ENCODE peak calls at places on chromosomes 7 and 10, in four cellular contexts. Q is cardiac fibroblast, V is heart right ventricle, X is NB4. H is an unnamed sample.

GRCh38 chr7:98280791-98281756 is at the start of gene BRI3:
- DNase-seq in Q (peak), V (peak), X (peak), H (no peak)

GRCh38 chr10:20993387-20994170 is 96.5 kb upstream of the NEBL start:
- DNase-seq in Q (no peak), V (no peak), X (no peak), H (no peak)

GRCh38 chr7:100632951-100633717 is 8.2 kb downstream of the TFR2 start:
- DNase-seq in Q (peak), V (peak), X (peak), H (no peak)

GRCh38 chr10:111705026-111705425 is 478.5 kb downstream of the GPAM start:
- DNase-seq in Q (peak), V (no peak), X (peak), H (no peak)

GRCh38 chr7:98872328-98872924 is 2.6 kb upstream of the TMEM130 start:
- DNase-seq in Q (no peak), V (no peak), X (peak), H (no peak)

GRCh38 chr7:33667261-33667660 is 238.1 kb upstream of the BMPER start:
- DNase-seq in Q (peak), V (no peak), X (no peak), H (no peak)

GRCh38 chr10:58531084-58531695 is 18.5 kb downstream of the BICC1 start:
- DNase-seq in Q (peak), V (peak), X (peak), H (peak)

GRCh38 chr10:52621635-52622079 is 150.9 kb downstream of the MBL2 start:
- DNase-seq in Q (peak), V (no peak), X (no peak), H (peak)

GRCh38 chr10:131736321-131736980 is 164.4 kb upstream of the PPP2R2D start:
- DNase-seq in Q (no peak), V (no peak), X (no peak), H (no peak)

GRCh38 chr10:52066383-52066782 is 247.7 kb upstream of the DKK1 start:
- DNase-seq in Q (no peak), V (no peak), X (peak), H (no peak)

GRCh38 chr7:2692543-2692942 is 4.5 kb downstream of the AMZ1 start:
- DNase-seq in Q (no peak), V (no peak), X (no peak), H (no peak)

GRCh38 chr10:49096890-49097445 is 18.4 kb downstream of the VSTM4 start:
- DNase-seq in Q (no peak), V (no peak), X (no peak), H (no peak)

GRCh38 chr7:36823353-36823752 is 99.1 kb upstream of the AOAH start:
- DNase-seq in Q (no peak), V (no peak), X (no peak), H (no peak)

GRCh38 chr7:105638942-105639495 is 57.7 kb upstream of the EFCAB10 start:
- DNase-seq in Q (no peak), V (no peak), X (no peak), H (no peak)

GRCh38 chr7:45711161-45711490 is 137.0 kb downstream of the ADCY1 start:
- DNase-seq in Q (no peak), V (no peak), X (no peak), H (no peak)

GRCh38 chr7:139906879-139907278 is 77.8 kb downstream of the TBXAS1 start:
- DNase-seq in Q (no peak), V (no peak), X (no peak), H (no peak)

GRCh38 chr7:111409714-111410422 is 152.4 kb downstream of the IMMP2L start:
- DNase-seq in Q (peak), V (no peak), X (no peak), H (no peak)

GRCh38 chr10:44462338-44462914 is 77.5 kb upstream of the CXCL12 start:
- DNase-seq in Q (no peak), V (no peak), X (no peak), H (no peak)

GRCh38 chr10:63491558-63492316 is 26.0 kb upstream of the JMJD1C start:
- DNase-seq in Q (peak), V (peak), X (peak), H (no peak)

GRCh38 chr7:2034291-2035201 is 198.2 kb downstream of the MAD1L1 start:
- DNase-seq in Q (no peak), V (no peak), X (no peak), H (no peak)

GRCh38 chr10:36779238-36779846 is 346.1 kb upstream of the ANKRD30A start:
- DNase-seq in Q (peak), V (peak), X (peak), H (peak)

GRCh38 chr10:58765905-58766304 is 253.2 kb downstream of the BICC1 start:
- DNase-seq in Q (no peak), V (no peak), X (no peak), H (no peak)

GRCh38 chr10:23351914-23352313 is 7.3 kb upstream of the C10orf67 start:
- DNase-seq in Q (peak), V (no peak), X (no peak), H (no peak)

GRCh38 chr7:157789942-157790341 is 453.1 kb downstream of the DNAJB6 start:
- DNase-seq in Q (no peak), V (no peak), X (no peak), H (no peak)

GRCh38 chr10:88045116-88045515 is 181.7 kb downstream of the PTEN start:
- DNase-seq in Q (no peak), V (no peak), X (no peak), H (no peak)

GRCh38 chr7:100545636-100546128 is 6.7 kb downstream of the AGFG2 start:
- DNase-seq in Q (peak), V (peak), X (peak), H (peak)

DNA sequence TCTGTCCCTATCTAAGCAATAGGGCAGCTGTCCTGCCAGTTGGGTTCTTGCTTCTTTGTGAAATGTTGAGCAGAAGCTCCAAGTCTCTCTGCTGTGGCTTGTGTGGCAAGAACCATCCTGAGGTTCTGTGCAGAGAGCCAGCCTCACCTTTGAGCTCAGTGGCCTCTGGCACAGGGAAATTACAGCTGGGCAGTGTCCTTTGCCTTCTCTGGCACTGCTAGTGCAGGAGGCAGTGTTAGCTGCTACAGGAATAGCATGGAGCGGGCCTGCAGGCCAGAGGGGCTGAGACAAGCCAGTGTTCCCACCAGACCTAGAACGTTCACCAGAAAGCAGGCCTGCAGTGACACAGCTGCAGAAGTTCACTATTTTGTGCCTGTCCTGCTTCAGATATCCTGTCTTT is 1.8 kb downstream of the PRXL2A start:
- DNase-seq in Q (no peak), V (no peak), X (no peak), H (no peak)
- H3K4me3 ChIP-seq in Q (no peak), V (peak), X (no peak), H (no peak)

DNA sequence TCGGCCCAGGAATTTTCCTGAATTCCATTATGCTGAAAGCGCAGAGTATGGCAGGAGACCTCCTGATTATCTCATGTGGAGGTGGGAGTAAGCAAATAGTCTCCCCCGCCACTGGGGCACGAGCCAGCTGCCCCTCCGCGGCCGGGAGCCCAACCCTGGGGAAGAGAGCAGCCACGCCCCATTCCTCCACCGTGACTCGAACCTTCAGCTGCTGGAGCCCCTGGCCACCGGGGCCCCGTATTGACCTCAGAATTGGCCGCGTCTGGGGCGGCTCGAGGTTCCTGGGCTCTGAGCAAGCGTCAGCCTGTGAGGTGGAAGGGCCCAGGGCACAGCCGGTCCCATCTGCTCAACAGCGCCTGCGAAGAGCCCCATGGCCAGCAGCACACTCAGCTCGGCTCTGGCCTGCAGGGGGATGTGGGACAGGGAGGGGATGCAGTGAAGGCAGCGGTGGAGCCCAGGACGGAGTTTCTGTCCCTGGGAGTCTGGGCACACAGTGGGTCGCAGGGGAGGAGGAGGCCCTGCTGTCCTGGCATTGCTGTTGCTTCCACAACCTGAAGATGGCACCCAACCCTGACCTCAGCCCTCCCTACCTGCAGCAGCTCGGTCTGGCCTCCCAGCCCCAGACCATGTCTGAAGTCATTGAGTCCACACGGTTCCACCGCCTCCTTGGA is 97.8 kb downstream of the CHST15 start:
- DNase-seq in Q (peak), V (peak), X (peak), H (no peak)
- TF ChIP-seq CTCF in Q (peak), V (peak), X (peak), H (peak)

GRCh38 chr7:155509725-155510551 is 36.4 kb downstream of the CNPY1 start:
- DNase-seq in Q (no peak), V (no peak), X (peak), H (no peak)

GRCh38 chr7:155509025-155509724 is 37.2 kb downstream of the CNPY1 start:
- DNase-seq in Q (no peak), V (no peak), X (no peak), H (no peak)

GRCh38 chr7:155508372-155509024 is 37.9 kb downstream of the CNPY1 start:
- DNase-seq in Q (no peak), V (no peak), X (no peak), H (no peak)

GRCh38 chr7:155505422-155505793 is 41.0 kb downstream of the CNPY1 start:
- DNase-seq in Q (no peak), V (no peak), X (no peak), H (no peak)

GRCh38 chr7:155506854-155507337 is 39.5 kb downstream of the CNPY1 start:
- DNase-seq in Q (no peak), V (no peak), X (peak), H (no peak)
- H3K4me3 ChIP-seq in Q (no peak), V (no peak), X (no peak), H (no peak)

DNA sequence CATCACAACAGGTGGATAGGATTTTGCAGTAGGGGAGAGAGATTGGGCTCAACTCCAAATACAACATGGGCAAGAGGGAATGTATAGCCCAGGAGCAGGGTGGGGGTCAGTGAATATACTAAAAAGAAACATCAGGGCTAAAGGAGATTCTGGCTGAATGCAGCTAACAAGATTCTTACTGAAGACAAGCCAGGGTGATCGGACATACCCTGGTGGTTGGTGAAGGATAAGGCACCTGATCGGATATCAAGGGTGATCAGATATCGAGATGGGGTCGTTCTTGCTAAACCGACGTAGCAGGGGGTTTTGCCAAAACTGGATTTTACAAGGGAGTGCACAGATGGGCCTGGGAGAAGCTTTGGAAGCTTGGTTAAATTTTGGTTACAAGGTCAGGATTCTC is 34.4 kb downstream of the WIPF3 start:
- DNase-seq in Q (no peak), V (no peak), X (no peak), H (no peak)
- TF ChIP-seq CTCF in Q (no peak), V (no peak), X (no peak), H (no peak)

GRCh38 chr10:3150961-3151360 is 21.6 kb downstream of the PITRM1 start:
- DNase-seq in Q (no peak), V (no peak), X (no peak), H (no peak)

GRCh38 chr10:3150366-3150765 is 22.2 kb downstream of the PITRM1 start:
- DNase-seq in Q (no peak), V (no peak), X (no peak), H (no peak)

GRCh38 chr10:3148994-3149393 is 23.6 kb downstream of the PITRM1 start:
- DNase-seq in Q (no peak), V (no peak), X (no peak), H (no peak)

GRCh38 chr10:3148041-3148440 is 24.5 kb downstream of the PITRM1 start:
- DNase-seq in Q (no peak), V (no peak), X (no peak), H (no peak)

GRCh38 chr10:3149918-3150317 is 22.7 kb downstream of the PITRM1 start:
- DNase-seq in Q (no peak), V (no peak), X (no peak), H (no peak)
- H3K4me3 ChIP-seq in Q (no peak), V (no peak), X (no peak), H (no peak)

GRCh38 chr10:12195281-12195602 is 449 bp downstream of the NUDT5 start:
- DNase-seq in Q (no peak), V (no peak), X (no peak), H (no peak)

GRCh38 chr10:12196531-12197211 is 683 bp downstream of the CDC123 start:
- DNase-seq in Q (no peak), V (no peak), X (no peak), H (no peak)

GRCh38 chr10:12194752-12195271 is 879 bp downstream of the NUDT5 start:
- DNase-seq in Q (peak), V (peak), X (peak), H (no peak)

GRCh38 chr10:12198156-12198555 is 2.2 kb downstream of the CDC123 start:
- DNase-seq in Q (no peak), V (no peak), X (no peak), H (no peak)

GRCh38 chr10:12195603-12196506 is at the start of the genes CDC123 and NUDT5:
- DNase-seq in Q (peak), V (peak), X (peak), H (peak)
- TF ChIP-seq CTCF in Q (no peak), V (no peak), X (no peak), H (no peak)

GRCh38 chr10:119209050-119209735 is 1.8 kb downstream of the GRK5 start:
- DNase-seq in Q (peak), V (peak), X (peak), H (no peak)
- H3K4me3 ChIP-seq in Q (peak), V (peak), X (peak), H (peak)